ENCODE peak calls at places on chromosome 22, in ten cellular contexts. B is neural crest cell, T is AG04450, W is fibroblast of pulmonary artery, N is MCF 10A, I is suprapubic skin, V is heart right ventricle, Z is neural progenitor cell, D is Calu3, K is coronary artery. F is an unnamed sample.

GRCh38 chr22:49181431-49181830 is 646.2 kb downstream of the BRD1 start:
- DNase-seq in W (no peak), V (no peak), I (no peak), T (no peak), N (no peak), D (no peak), K (no peak), B (no peak), Z (no peak), F (peak)

GRCh38 chr22:37079158-37079557 is 27.6 kb downstream of the KCTD17 start:
- DNase-seq in I (no peak), K (no peak), D (no peak), W (no peak), Z (no peak), T (no peak), V (no peak), N (no peak), B (no peak), F (no peak)

GRCh38 chr22:50192056-50192824 is 6.5 kb downstream of the TRABD start:
- DNase-seq in W (no peak), N (no peak), K (no peak), T (no peak), V (no peak), I (no peak), D (no peak), B (no peak), Z (no peak), F (no peak)

GRCh38 chr22:46691571-46691970 is 46.5 kb downstream of the CERK start:
- DNase-seq in I (no peak), V (no peak), K (no peak), N (no peak), Z (no peak), B (no peak), T (no peak), D (no peak), W (no peak), F (no peak)

GRCh38 chr22:50621948-50622722 is 5.8 kb downstream of the ARSA start:
- DNase-seq in T (no peak), K (no peak), I (no peak), D (peak), B (no peak), W (no peak), Z (peak), V (no peak), N (peak), F (no peak)

GRCh38 chr22:46614070-46614931 is 5.9 kb upstream of the GRAMD4 start:
- DNase-seq in V (no peak), N (no peak), B (no peak), D (no peak), W (no peak), T (no peak), K (no peak), Z (no peak), I (no peak), F (no peak)

GRCh38 chr22:27686534-27686933 is 115.0 kb downstream of the MN1 start:
- DNase-seq in B (no peak), D (peak), K (peak), W (peak), T (peak), V (peak), N (peak), Z (no peak), I (no peak), F (no peak)

GRCh38 chr22:48449466-48450187 is 1378.0 kb downstream of the BRD1 start:
- DNase-seq in Z (no peak), W (no peak), D (no peak), N (no peak), I (no peak), T (no peak), V (no peak), B (no peak), K (no peak), F (peak)

GRCh38 chr22:29647954-29648737 is 44.7 kb downstream of the NF2 start:
- DNase-seq in D (no peak), V (no peak), N (peak), Z (no peak), I (no peak), K (no peak), T (no peak), B (no peak), W (no peak), F (peak)

GRCh38 chr22:29203883-29204282 is 1.8 kb upstream of the EMID1 start:
- DNase-seq in I (no peak), T (no peak), B (no peak), K (no peak), N (no peak), Z (peak), D (no peak), V (no peak), W (no peak), F (no peak)

GRCh38 chr22:22928666-22929380 is 41.2 kb downstream of the IGLL5 start:
- DNase-seq in K (no peak), D (peak), I (no peak), Z (no peak), V (peak), B (no peak), W (peak), N (peak), T (no peak), F (no peak)

GRCh38 chr22:32444068-32444467 is 20.2 kb downstream of the BPIFC start:
- DNase-seq in B (no peak), K (no peak), V (no peak), W (peak), D (peak), Z (peak), T (no peak), N (peak), I (no peak), F (peak)

GRCh38 chr22:22820626-22821025 is 67.0 kb upstream of the IGLL5 start:
- DNase-seq in W (no peak), D (no peak), I (no peak), V (no peak), N (no peak), B (no peak), Z (no peak), K (no peak), T (no peak), F (no peak)

GRCh38 chr22:34122064-34122463 is 201.8 kb upstream of the LARGE1 start:
- DNase-seq in N (no peak), I (no peak), Z (no peak), V (no peak), D (no peak), K (no peak), W (no peak), B (no peak), T (no peak), F (no peak)

GRCh38 chr22:32751065-32751739 is 50.3 kb upstream of the TIMP3 start:
- DNase-seq in I (no peak), Z (no peak), T (no peak), D (no peak), K (no peak), V (no peak), W (no peak), B (no peak), N (no peak), F (peak)

GRCh38 chr22:46588279-46589140 is 31.7 kb upstream of the GRAMD4 start:
- DNase-seq in D (no peak), T (no peak), W (no peak), N (no peak), B (no peak), Z (peak), V (peak), I (no peak), K (no peak), F (peak)

GRCh38 chr22:17938484-17938924 is 85.9 kb downstream of the MICAL3 start:
- DNase-seq in Z (no peak), N (no peak), W (peak), B (no peak), K (no peak), V (no peak), I (peak), D (no peak), T (no peak), F (no peak)

GRCh38 chr22:26681395-26681821 is 24.0 kb downstream of the MIAT start:
- DNase-seq in D (no peak), V (no peak), N (no peak), I (no peak), T (peak), Z (peak), B (no peak), K (no peak), W (peak), F (no peak)

GRCh38 chr22:21942407-21942895 is 10.2 kb downstream of the PPM1F start:
- DNase-seq in I (peak), Z (no peak), V (peak), K (peak), D (peak), N (peak), W (peak), T (peak), B (no peak), F (peak)

GRCh38 chr22:38107692-38108515 is 2.6 kb downstream of the BAIAP2L2 start:
- DNase-seq in D (no peak), I (no peak), W (no peak), K (no peak), T (no peak), Z (no peak), V (no peak), N (peak), B (no peak), F (peak)

GRCh38 chr22:22546490-22546889 is 12.6 kb downstream of the PRAME start:
- DNase-seq in D (no peak), W (peak), B (no peak), N (peak), I (no peak), V (no peak), K (no peak), T (no peak), Z (no peak), F (no peak)

GRCh38 chr22:17999851-18000250 is 24.5 kb downstream of the MICAL3 start:
- DNase-seq in I (no peak), Z (no peak), T (no peak), D (peak), V (no peak), W (no peak), K (no peak), B (no peak), N (peak), F (no peak)

GRCh38 chr22:40396882-40397281 is 26.5 kb downstream of the SGSM3 start:
- DNase-seq in W (peak), B (no peak), I (no peak), T (peak), D (peak), V (peak), Z (peak), K (no peak), N (no peak), F (no peak)

GRCh38 chr22:23847310-23847920 is 8.6 kb upstream of the DERL3 start:
- DNase-seq in K (no peak), V (no peak), Z (no peak), B (no peak), T (no peak), W (no peak), D (no peak), I (no peak), N (no peak), F (no peak)

GRCh38 chr22:37972527-37972926 is 11.8 kb downstream of the SOX10 start:
- DNase-seq in D (no peak), W (peak), V (no peak), B (no peak), T (no peak), N (no peak), I (no peak), Z (no peak), K (no peak), F (no peak)

GRCh38 chr22:25232301-25232700 is 12.9 kb downstream of the CRYBB2 start:
- DNase-seq in I (no peak), K (no peak), W (peak), D (no peak), B (no peak), T (no peak), N (no peak), Z (no peak), V (no peak), F (no peak)

GRCh38 chr22:32473388-32473952 is 1.1 kb upstream of the FBXO7 start:
- DNase-seq in W (peak), D (peak), B (peak), N (peak), Z (peak), V (peak), T (peak), K (no peak), I (no peak), F (peak)

GRCh38 chr22:47806894-47807293 is 1044.4 kb downstream of the TBC1D22A start:
- DNase-seq in V (no peak), W (no peak), D (no peak), I (no peak), T (no peak), N (no peak), B (no peak), Z (no peak), K (peak), F (no peak)

GRCh38 chr22:23801238-23801821 is 14.6 kb downstream of the SMARCB1 start:
- DNase-seq in T (no peak), Z (no peak), K (no peak), N (no peak), D (no peak), V (no peak), B (no peak), W (no peak), I (no peak), F (peak)

GRCh38 chr22:28229566-28230483 is 310.8 kb upstream of the PITPNB start:
- DNase-seq in Z (no peak), W (peak), I (no peak), K (no peak), N (no peak), B (no peak), D (no peak), V (no peak), T (no peak), F (no peak)

GRCh38 chr22:25696763-25697710 is 45.0 kb upstream of the MYO18B start:
- DNase-seq in D (no peak), I (no peak), Z (no peak), W (peak), K (no peak), T (no peak), B (no peak), N (no peak), V (no peak), F (no peak)

GRCh38 chr22:50302041-50302541 is 5.4 kb downstream of the PLXNB2 start:
- DNase-seq in K (no peak), D (peak), V (no peak), N (peak), Z (no peak), T (no peak), W (peak), B (no peak), I (no peak), F (peak)

GRCh38 chr22:31944700-31945477 is 554 bp downstream of the YWHAH start:
- DNase-seq in N (peak), K (peak), D (peak), I (peak), W (no peak), T (no peak), Z (no peak), V (peak), B (peak), F (peak)

GRCh38 chr22:49232319-49233067 is 595.2 kb downstream of the BRD1 start:
- DNase-seq in K (peak), B (no peak), W (no peak), D (no peak), N (no peak), T (no peak), V (no peak), Z (peak), I (peak), F (peak)

GRCh38 chr22:18110944-18111758 is 542 bp downstream of the TUBA8 start:
- DNase-seq in Z (peak), B (no peak), N (no peak), K (no peak), I (no peak), W (no peak), V (no peak), T (no peak), D (no peak), F (no peak)

GRCh38 chr22:27667121-27667843 is 134.3 kb downstream of the MN1 start:
- DNase-seq in D (no peak), K (no peak), T (no peak), V (peak), I (no peak), N (no peak), W (peak), B (peak), Z (peak), F (no peak)

DNA sequence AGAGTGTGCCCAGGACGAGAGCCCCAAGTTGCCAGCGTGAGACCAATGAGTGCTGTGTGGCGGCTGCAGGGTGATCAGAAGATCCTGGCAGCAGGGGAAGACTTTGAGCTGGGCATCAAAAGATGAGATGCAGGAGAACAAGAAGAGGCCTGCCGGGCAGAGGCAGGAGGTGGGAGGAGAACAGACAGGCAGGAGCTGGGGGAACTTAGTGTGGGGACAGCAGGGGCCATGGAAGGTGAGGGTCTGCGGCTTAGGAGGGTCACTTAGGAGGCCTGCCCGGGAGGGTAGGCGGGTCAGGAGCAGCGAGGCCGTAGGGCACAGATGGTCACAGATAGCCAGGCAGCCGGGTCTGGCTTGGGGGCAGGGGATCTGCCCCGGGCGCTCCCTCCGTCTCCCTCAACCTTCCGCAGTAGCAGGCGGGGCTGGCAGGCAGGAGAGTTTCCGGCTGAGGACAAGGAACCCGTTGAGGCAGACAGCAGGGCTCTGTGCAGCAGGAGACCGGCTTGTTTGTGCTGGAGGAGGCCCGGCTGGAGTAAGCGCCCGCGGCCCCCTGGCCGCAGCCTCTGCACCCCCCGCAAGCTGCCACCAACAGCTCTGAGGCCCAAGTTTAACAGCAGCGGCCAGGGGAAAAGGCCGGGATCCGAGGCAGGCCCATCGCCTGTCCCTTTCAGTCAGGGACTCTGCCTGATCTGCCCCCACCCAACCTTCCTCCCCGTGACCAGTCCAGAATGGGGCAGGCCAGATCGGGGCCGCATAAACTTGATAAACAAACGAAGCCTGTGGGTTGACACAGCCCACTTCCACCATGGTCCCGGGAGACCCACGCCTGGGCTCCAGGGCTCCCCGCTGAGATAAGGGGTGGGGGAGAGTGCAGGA is 13.8 kb downstream of the SCARF2 start:
- DNase-seq in K (no peak), I (no peak), W (no peak), V (no peak), T (no peak), Z (peak), N (no peak), D (no peak), B (peak), F (no peak)
- TF ChIP-seq CTCF in K (no peak), I (no peak), W (no peak), V (no peak), T (no peak), Z (no peak), N (no peak), D (no peak), B (no peak), F (no peak)

DNA sequence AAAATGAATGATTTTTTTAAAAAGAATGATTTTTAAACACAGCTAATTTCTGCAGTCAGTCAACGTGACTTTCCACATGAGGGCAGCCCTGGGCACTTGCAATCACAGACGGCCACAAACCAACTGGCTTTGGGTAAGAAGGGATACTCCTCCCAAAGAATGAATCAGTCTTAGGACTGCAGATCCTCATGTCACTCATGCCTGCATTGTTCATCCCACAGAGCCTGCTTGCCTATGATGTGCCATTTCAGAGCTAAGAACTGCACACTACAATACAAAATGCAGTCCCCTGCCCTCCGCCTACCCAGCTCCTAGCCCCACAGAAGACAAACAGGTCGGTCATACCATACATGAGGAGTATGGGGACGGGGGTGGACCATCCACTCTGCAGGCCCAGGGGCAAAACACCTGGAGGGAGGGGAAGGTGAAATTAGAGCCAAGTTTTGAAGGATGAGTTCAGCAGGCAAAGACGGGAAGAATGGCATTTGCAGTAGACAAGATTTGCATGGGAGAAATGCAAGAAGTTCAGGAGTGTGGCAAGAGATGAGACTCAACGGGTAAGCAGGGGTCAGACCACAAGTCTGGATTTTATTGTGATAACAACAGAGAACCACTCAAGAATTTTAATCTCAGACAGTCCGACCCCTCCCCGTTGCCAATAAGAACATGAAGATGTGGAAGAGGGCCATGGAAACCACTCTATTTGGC is 24.7 kb downstream of the PACSIN2 start:
- DNase-seq in K (no peak), D (peak), Z (peak), V (no peak), W (peak), T (no peak), N (peak), I (no peak), B (no peak), F (no peak)
- TF ChIP-seq CTCF in K (no peak), D (no peak), Z (peak), V (no peak), W (peak), T (peak), N (peak), I (peak), B (peak), F (peak)

GRCh38 chr22:39135092-39135896 is 17.2 kb downstream of the CBX7 start:
- DNase-seq in B (peak), Z (peak), T (no peak), N (peak), I (no peak), D (peak), K (no peak), W (peak), V (peak), F (no peak)
- TF ChIP-seq CTCF in B (peak), Z (peak), T (peak), N (peak), I (no peak), D (peak), K (no peak), W (peak), V (peak), F (no peak)

DNA sequence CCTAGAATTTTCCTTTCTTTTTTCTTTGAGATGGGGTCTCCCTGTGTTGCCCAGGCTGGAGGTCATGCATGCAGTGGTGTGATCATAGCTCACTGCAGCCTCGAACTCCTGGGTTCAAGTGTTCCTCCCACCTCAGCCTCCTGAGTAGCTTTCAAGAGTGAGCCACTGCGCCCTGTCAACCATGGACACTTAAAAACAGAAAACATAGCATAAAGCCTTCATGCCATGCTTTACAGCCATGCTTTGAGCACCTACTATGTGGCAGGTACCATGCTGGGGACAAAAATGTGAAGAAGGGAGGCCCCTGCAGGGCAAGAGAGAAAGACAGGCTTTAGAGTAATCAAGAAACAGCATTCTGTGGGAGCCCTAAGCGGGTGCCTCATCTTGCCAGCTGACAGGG is 13.7 kb upstream of the GNB1L start:
- DNase-seq in N (no peak), K (no peak), B (no peak), I (no peak), V (no peak), Z (no peak), W (no peak), D (no peak), T (no peak), F (no peak)
- TF ChIP-seq CTCF in N (no peak), K (no peak), B (no peak), I (no peak), V (no peak), Z (no peak), W (no peak), D (no peak), T (no peak), F (no peak)

GRCh38 chr22:45483319-45483718 is 19.4 kb upstream of the FBLN1 start:
- DNase-seq in V (no peak), T (no peak), D (no peak), K (no peak), Z (no peak), B (no peak), I (no peak), W (no peak), N (no peak), F (no peak)

GRCh38 chr22:45480717-45481116 is 22.0 kb upstream of the FBLN1 start:
- DNase-seq in W (no peak), B (no peak), V (no peak), Z (no peak), K (no peak), T (no peak), N (no peak), I (no peak), D (no peak), F (no peak)

GRCh38 chr22:45483918-45484499 is 18.7 kb upstream of the FBLN1 start:
- DNase-seq in T (no peak), Z (no peak), W (no peak), K (no peak), D (no peak), V (no peak), B (no peak), I (no peak), N (no peak), F (peak)

GRCh38 chr22:45482169-45482568 is 20.5 kb upstream of the FBLN1 start:
- DNase-seq in W (no peak), T (no peak), I (no peak), B (no peak), K (no peak), D (no peak), N (no peak), Z (peak), V (no peak), F (no peak)

GRCh38 chr22:45481661-45482060 is 21.0 kb upstream of the FBLN1 start:
- DNase-seq in V (no peak), K (no peak), Z (no peak), D (no peak), B (no peak), I (no peak), W (no peak), N (no peak), T (no peak), F (no peak)
- TF ChIP-seq CTCF in V (no peak), K (no peak), Z (no peak), D (no peak), B (no peak), I (no peak), W (no peak), N (no peak), T (no peak), F (no peak)